ENCODE peak calls at places on chromosomes 13 and 19, in four cellular contexts. D is right cardiac atrium, B is T-cell, T is Calu3. N is an unnamed sample.
A peak's percentile ranks its signal among the peaks of the same experiment; 100 is the strongest.

GRCh38 chr19:10007811-10008211 is 2.5 kb downstream of the COL5A3 start:
- DNase-seq in D (peak; percentile 64), B (no peak), T (no peak), N (peak; percentile 66)

GRCh38 chr13:110291286-110291685 is 15.7 kb downstream of the COL4A1 start:
- DNase-seq in D (no peak), B (no peak), T (no peak), N (no peak)

GRCh38 chr13:75875450-75875849 is 239.3 kb downstream of the LMO7 start:
- DNase-seq in D (no peak), B (no peak), T (no peak), N (no peak)

GRCh38 chr19:35211545-35212230 is 16.9 kb downstream of the FAM187B start:
- DNase-seq in D (peak; percentile 81), B (peak; percentile 87), T (no peak), N (peak; percentile 51)

GRCh38 chr13:54607421-54607820 is 1578.8 kb downstream of the OLFM4 start:
- DNase-seq in D (no peak), B (no peak), T (no peak), N (no peak)

GRCh38 chr19:35828694-35829301 is 16.2 kb upstream of the PRODH2 start:
- DNase-seq in D (peak; percentile 85), B (peak; percentile 40), T (peak; percentile 51), N (peak; percentile 74)

GRCh38 chr19:7787141-7787540 is 24.1 kb downstream of the CLEC4M start:
- DNase-seq in D (no peak), B (no peak), T (no peak), N (peak; percentile 40)

GRCh38 chr13:20927858-20928257 is 25.3 kb upstream of the XPO4 start:
- DNase-seq in D (no peak), B (no peak), T (no peak), N (no peak)

GRCh38 chr19:1041835-1042685 is 2.2 kb downstream of the ABCA7 start:
- DNase-seq in D (peak; percentile 71), B (no peak), T (no peak), N (peak; percentile 41)

GRCh38 chr19:11420894-11421606 is 1.9 kb upstream of the RGL3 start:
- DNase-seq in D (peak; percentile 85), B (no peak), T (no peak), N (peak; percentile 69)

GRCh38 chr13:113090806-113091205 is 14.8 kb upstream of the F7 start:
- DNase-seq in D (no peak), B (no peak), T (no peak), N (peak; percentile 23)

GRCh38 chr19:16266586-16266942 is 58.1 kb upstream of the KLF2 start:
- DNase-seq in D (peak; percentile 56), B (peak; percentile 59), T (no peak), N (no peak)

GRCh38 chr13:109144693-109145437 is 515.5 kb downstream of the MYO16 start:
- DNase-seq in D (no peak), B (no peak), T (no peak), N (no peak)

GRCh38 chr13:22121340-22121739 is 450.5 kb downstream of the FGF9 start:
- DNase-seq in D (no peak), B (no peak), T (no peak), N (no peak)

GRCh38 chr19:12544401-12544876 is 6.8 kb downstream of the ZNF564 start:
- DNase-seq in D (no peak), B (no peak), T (no peak), N (no peak)

GRCh38 chr13:30303269-30303668 is 4.1 kb downstream of the KATNAL1 start:
- DNase-seq in D (peak; percentile 32), B (no peak), T (no peak), N (no peak)

GRCh38 chr19:41697198-41697855 is 9.3 kb upstream of the CEACAM7 start:
- DNase-seq in D (no peak), B (no peak), T (no peak), N (no peak)

GRCh38 chr19:55486971-55487883 is 1.0 kb upstream of the SSC5D start:
- DNase-seq in D (peak; percentile 90), B (no peak), T (no peak), N (peak; percentile 73)

GRCh38 chr13:27644302-27644701 is 22.6 kb downstream of the POLR1D start:
- DNase-seq in D (no peak), B (no peak), T (no peak), N (no peak)

GRCh38 chr13:50617134-50617721 is 226.3 kb downstream of the DLEU7 start:
- DNase-seq in D (no peak), B (no peak), T (no peak), N (no peak)

GRCh38 chr13:50762969-50763568 is 80.4 kb downstream of the DLEU7 start:
- DNase-seq in D (no peak), B (no peak), T (no peak), N (no peak)

GRCh38 chr13:84025828-84026227 is 143.6 kb upstream of the SLITRK1 start:
- DNase-seq in D (no peak), B (no peak), T (no peak), N (no peak)

GRCh38 chr19:53903055-53903680 is 5.9 kb upstream of the CACNG7 start:
- DNase-seq in D (no peak), B (peak; percentile 26), T (peak; percentile 67), N (no peak)